ENCODE peak calls at places on chromosomes 1 and 21, in four cellular contexts. One of them, this sample, is unnamed.

GRCh38 chr21:36282568-36283230 is 37.3 kb upstream of the MORC3 start:
- DNase-seq in GM23248: peak
- DNase-seq in WTC11: no peak
- DNase-seq in CD8-positive, alpha-beta memory T cell: no peak
- DNase-seq in this sample: no peak

GRCh38 chr1:59329412-59330053 is 32.6 kb downstream of the FGGY start:
- DNase-seq in WTC11: no peak
- DNase-seq in CD8-positive, alpha-beta memory T cell: no peak
- DNase-seq in GM23248: no peak
- DNase-seq in this sample: no peak

GRCh38 chr1:6329851-6330250 is 63.7 kb downstream of the ACOT7 start:
- DNase-seq in GM23248: peak
- DNase-seq in WTC11: no peak
- DNase-seq in CD8-positive, alpha-beta memory T cell: no peak
- DNase-seq in this sample: no peak

GRCh38 chr1:117573386-117574040 is 32.3 kb upstream of the TENT5C start:
- DNase-seq in WTC11: no peak
- DNase-seq in GM23248: peak
- DNase-seq in CD8-positive, alpha-beta memory T cell: no peak
- DNase-seq in this sample: peak

GRCh38 chr1:248710305-248710900 is 7.8 kb upstream of the OR14I1 start:
- DNase-seq in CD8-positive, alpha-beta memory T cell: no peak
- DNase-seq in GM23248: no peak
- DNase-seq in WTC11: no peak
- DNase-seq in this sample: no peak

GRCh38 chr1:57874426-57874825 is 450.6 kb upstream of the DAB1 start:
- DNase-seq in CD8-positive, alpha-beta memory T cell: no peak
- DNase-seq in WTC11: no peak
- DNase-seq in GM23248: no peak
- DNase-seq in this sample: no peak

GRCh38 chr21:33080376-33080775 is 10.4 kb downstream of the OLIG1 start:
- DNase-seq in GM23248: no peak
- DNase-seq in CD8-positive, alpha-beta memory T cell: no peak
- DNase-seq in WTC11: no peak
- DNase-seq in this sample: no peak

GRCh38 chr1:177857285-177857684 is 112.6 kb downstream of the SEC16B start:
- DNase-seq in CD8-positive, alpha-beta memory T cell: no peak
- DNase-seq in WTC11: no peak
- DNase-seq in GM23248: no peak
- DNase-seq in this sample: no peak

GRCh38 chr1:184479435-184480202 is 92.8 kb downstream of the C1orf21 start:
- DNase-seq in GM23248: no peak
- DNase-seq in WTC11: no peak
- DNase-seq in CD8-positive, alpha-beta memory T cell: no peak
- DNase-seq in this sample: no peak

GRCh38 chr1:2344744-2345296 is 46.5 kb downstream of the MORN1 start:
- DNase-seq in WTC11: no peak
- DNase-seq in CD8-positive, alpha-beta memory T cell: peak
- DNase-seq in GM23248: no peak
- DNase-seq in this sample: no peak

GRCh38 chr21:42227909-42228708 is 9.2 kb downstream of the ABCG1 start:
- DNase-seq in CD8-positive, alpha-beta memory T cell: peak
- DNase-seq in WTC11: peak
- DNase-seq in GM23248: peak
- DNase-seq in this sample: peak

GRCh38 chr1:2981981-2982614 is 39.2 kb upstream of the ACTRT2 start:
- DNase-seq in GM23248: no peak
- DNase-seq in WTC11: no peak
- DNase-seq in CD8-positive, alpha-beta memory T cell: no peak
- DNase-seq in this sample: no peak

GRCh38 chr1:52423771-52424170 is 19.4 kb downstream of the PRPF38A start:
- DNase-seq in GM23248: no peak
- DNase-seq in WTC11: no peak
- DNase-seq in CD8-positive, alpha-beta memory T cell: peak
- DNase-seq in this sample: no peak

GRCh38 chr1:207076181-207076949 is 12.3 kb upstream of the C4BPB start:
- DNase-seq in WTC11: no peak
- DNase-seq in CD8-positive, alpha-beta memory T cell: no peak
- DNase-seq in GM23248: peak
- DNase-seq in this sample: no peak